ENCODE peak calls at places on chromosomes 4 and X, in ten cellular contexts. A is testis, J is aorta, E is tibial nerve, U is endodermal cell, O is K562, W is heart left ventricle, R is right atrium auricular region, P is GM23248, Q is fibroblast of lung. C is an unnamed sample. For H3K4me1, the result is how much of the 10 kb centered on the place peaks cover.

GRCh38 chrX:87900320-87900908 is 382.8 kb downstream of the KLHL4 start:
- DNase-seq in P (no peak), E (no peak), U (no peak), Q (no peak), J (no peak), O (no peak), W (no peak), A (no peak), R (no peak), C (no peak)

GRCh38 chrX:155086202-155086840 is 15.0 kb downstream of the BRCC3 start:
- DNase-seq in A (peak), O (peak), U (peak), J (no peak), E (peak), P (peak), Q (no peak), W (no peak), R (no peak), C (peak)

GRCh38 chr4:6345866-6346265 is 76.2 kb downstream of the WFS1 start:
- DNase-seq in R (no peak), O (no peak), W (no peak), A (no peak), J (peak), E (no peak), P (no peak), U (no peak), Q (no peak), C (no peak)

GRCh38 chr4:22356996-22357596 is 158.8 kb downstream of the ADGRA3 start:
- DNase-seq in O (no peak), R (no peak), P (peak), J (no peak), E (no peak), A (no peak), W (no peak), U (peak), Q (peak), C (no peak)

GRCh38 chr4:81715335-81715734 is 243.6 kb upstream of the RASGEF1B start:
- DNase-seq in R (no peak), P (no peak), E (no peak), U (peak), A (no peak), O (no peak), W (no peak), Q (no peak), J (no peak), C (no peak)

GRCh38 chr4:187826725-187827124 is 168.8 kb upstream of the ZFP42 start:
- DNase-seq in W (no peak), E (no peak), R (no peak), U (peak), O (no peak), A (peak), Q (no peak), J (no peak), P (no peak), C (no peak)

GRCh38 chr4:38672247-38673071 is 8.5 kb downstream of the KLF3 start:
- DNase-seq in P (no peak), A (no peak), E (no peak), R (no peak), J (no peak), W (no peak), Q (no peak), U (peak), O (peak), C (no peak)

GRCh38 chr4:100299019-100299418 is 108.8 kb upstream of the DDIT4L start:
- DNase-seq in W (no peak), P (peak), E (peak), J (no peak), U (no peak), R (no peak), Q (peak), A (peak), O (no peak), C (no peak)

GRCh38 chr4:23135792-23136645 is 443.3 kb downstream of the GBA3 start:
- DNase-seq in E (peak), R (no peak), O (peak), U (no peak), A (peak), P (peak), W (no peak), Q (peak), J (no peak), C (peak)

GRCh38 chr4:24477919-24478318 is 106.4 kb downstream of the DHX15 start:
- DNase-seq in Q (peak), W (peak), A (peak), J (no peak), E (no peak), R (no peak), U (peak), P (peak), O (no peak), C (no peak)

GRCh38 chr4:154854362-154854761 is 73.3 kb downstream of the RBM46 start:
- DNase-seq in Q (no peak), J (no peak), W (no peak), E (no peak), U (no peak), O (no peak), P (peak), R (no peak), A (no peak), C (no peak)

GRCh38 chrX:38409289-38409688 is 56.9 kb downstream of the OTC start:
- DNase-seq in U (no peak), J (no peak), E (no peak), W (no peak), A (no peak), Q (no peak), R (no peak), O (no peak), P (no peak), C (no peak)

GRCh38 chr4:19987746-19988145 is 264.0 kb upstream of the SLIT2 start:
- DNase-seq in U (no peak), E (no peak), Q (peak), O (no peak), W (no peak), A (no peak), P (peak), J (no peak), R (no peak), C (no peak)

GRCh38 chr4:99968330-99968729 is 18.3 kb upstream of the H2AZ1 start:
- DNase-seq in O (no peak), E (no peak), A (no peak), W (no peak), R (no peak), Q (peak), P (peak), J (no peak), U (no peak), C (no peak)

GRCh38 chr4:110540606-110541440 is 64.9 kb downstream of the ENPEP start:
- DNase-seq in Q (peak), R (no peak), U (no peak), W (no peak), J (no peak), A (no peak), E (no peak), P (peak), O (no peak), C (no peak)

GRCh38 chr4:169723207-169723606 is 34.5 kb downstream of the HPF1 start:
- DNase-seq in J (no peak), O (no peak), U (peak), A (peak), E (no peak), P (no peak), W (no peak), R (no peak), Q (no peak), C (no peak)

GRCh38 chr4:28788929-28789490 is 1928.4 kb downstream of the STIM2 start:
- DNase-seq in E (no peak), O (no peak), R (no peak), J (no peak), U (no peak), Q (no peak), W (no peak), A (peak), P (peak), C (no peak)

GRCh38 chr4:187908079-187908501 is 87.5 kb upstream of the ZFP42 start:
- DNase-seq in J (no peak), W (no peak), R (no peak), A (no peak), Q (peak), P (peak), E (no peak), U (no peak), O (no peak), C (no peak)

GRCh38 chr4:48343035-48343434 is 1.7 kb downstream of the SLAIN2 start:
- DNase-seq in O (no peak), W (no peak), P (peak), Q (no peak), E (no peak), U (no peak), J (no peak), R (no peak), A (no peak), C (no peak)

GRCh38 chrX:9071031-9071650 is 37.2 kb upstream of the FAM9B start:
- DNase-seq in Q (peak), U (no peak), O (no peak), W (no peak), J (no peak), P (peak), E (no peak), R (no peak), A (no peak), C (no peak)

GRCh38 chr4:76579596-76580375 is 144.8 kb downstream of the SHROOM3 start:
- DNase-seq in J (no peak), E (no peak), U (no peak), P (no peak), R (no peak), O (no peak), A (no peak), Q (no peak), W (no peak), C (no peak)

GRCh38 chr4:74671074-74671698 is 123.1 kb downstream of the BTC start:
- DNase-seq in A (peak), U (peak), P (peak), J (no peak), E (no peak), R (no peak), Q (peak), W (no peak), O (peak), C (peak)

DNA sequence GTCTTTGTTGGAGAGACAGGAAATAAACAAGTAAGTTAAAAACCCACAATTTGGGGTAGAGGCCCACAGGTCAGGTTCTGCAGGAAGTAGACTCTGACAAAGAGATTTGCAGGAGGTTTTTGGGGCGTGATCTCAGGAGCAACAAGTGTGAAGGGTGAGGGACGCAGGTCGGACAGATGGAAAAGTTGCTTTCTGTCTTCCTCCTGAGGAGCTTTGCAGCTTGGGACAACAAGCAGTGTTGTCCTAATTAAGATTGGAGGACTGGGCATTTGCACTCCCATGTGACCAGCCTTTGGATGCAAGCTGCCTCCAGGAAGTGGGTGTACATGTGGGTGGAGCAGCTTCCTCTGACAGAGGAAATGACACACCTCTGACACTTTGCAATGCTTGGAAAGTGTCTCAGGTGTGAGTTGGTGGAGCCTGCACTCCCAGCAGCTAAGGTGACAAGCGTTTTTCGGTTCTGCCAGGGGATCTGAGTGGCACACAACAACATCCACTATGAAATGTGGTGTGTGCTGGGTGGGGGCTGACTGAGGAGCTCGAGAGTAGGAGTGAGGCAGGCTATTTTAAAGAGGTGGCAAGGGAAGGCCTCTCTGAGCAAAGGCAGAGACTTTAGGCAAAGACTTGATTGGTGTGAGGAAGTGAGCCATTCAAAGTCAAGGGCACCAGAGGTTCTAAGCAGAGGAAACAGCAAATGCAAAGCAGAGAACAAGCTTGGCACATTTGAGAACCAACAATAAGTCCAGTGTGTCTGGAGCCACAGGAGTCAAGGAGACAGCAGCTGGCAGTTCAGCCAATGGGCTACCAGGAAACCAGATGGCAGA is 339.8 kb upstream of the GATB start:
- DNase-seq in U (no peak), Q (no peak), P (no peak), R (no peak), J (no peak), W (no peak), E (no peak), A (no peak), O (no peak), C (no peak)
- H3K4me1 ChIP-seq in U (under half), Q (under half), P (under half), R (under half), J (under half), W (under half), E (under half), A (under half), O (under half), C (under half)

GRCh38 chrX:115399306-115399705 is 109.8 kb downstream of the LUZP4 start:
- DNase-seq in O (no peak), J (no peak), A (no peak), Q (no peak), W (no peak), E (no peak), R (no peak), P (no peak), U (no peak), C (no peak)
- H3K4me3 ChIP-seq in O (no peak), J (no peak), A (no peak), Q (no peak), W (no peak), E (no peak), R (no peak), P (no peak), U (no peak), C (no peak)

GRCh38 chr4:51850294-51850693 is 7.3 kb downstream of the DCUN1D4 start:
- DNase-seq in O (no peak), P (no peak), W (no peak), J (no peak), A (no peak), R (no peak), Q (no peak), U (no peak), E (no peak), C (no peak)
- H3K4me1 ChIP-seq in O (under half), P (under half), W (under half), J (under half), A (under half), R (under half), Q (under half), U (under half), E (half or more), C (under half)

GRCh38 chrX:118116308-118117068 is at the start of gene KLHL13:
- DNase-seq in J (peak), E (peak), R (no peak), Q (peak), U (peak), A (peak), P (peak), W (peak), O (peak), C (no peak)
- H3K4me3 ChIP-seq in J (peak), E (peak), R (peak), Q (peak), U (peak), A (peak), P (peak), W (peak), O (peak), C (peak)

C was measured in iPS DF 6.9.